ENCODE peak calls at places on chromosomes 6 and 20, in five cellular contexts. One of them, this sample, is unnamed.
A peak's percentile ranks its signal among the peaks of the same experiment; 100 is the strongest.

GRCh38 chr6:44122821-44123220 is 4.4 kb downstream of the MRPL14 start:
- DNase-seq in AG09309: no peak
- DNase-seq in stimulated activated CD4-positive, alpha-beta T cell treated with anti-CD3 and anti-CD28 coated beads, TNF-alpha, amount 100 ng/mL, for 24 hours: no peak
- DNase-seq in endothelial cell: no peak
- DNase-seq in mucosa of descending colon: no peak
- DNase-seq in this sample: no peak

GRCh38 chr20:9302073-9302425 is 212.3 kb upstream of the LAMP5 start:
- DNase-seq in AG09309: no peak
- DNase-seq in stimulated activated CD4-positive, alpha-beta T cell treated with anti-CD3 and anti-CD28 coated beads, TNF-alpha, amount 100 ng/mL, for 24 hours: no peak
- DNase-seq in endothelial cell: no peak
- DNase-seq in mucosa of descending colon: no peak
- DNase-seq in this sample: no peak

GRCh38 chr20:63351811-63352591 is 9.1 kb downstream of the CHRNA4 start:
- DNase-seq in AG09309: no peak
- DNase-seq in stimulated activated CD4-positive, alpha-beta T cell treated with anti-CD3 and anti-CD28 coated beads, TNF-alpha, amount 100 ng/mL, for 24 hours: no peak
- DNase-seq in endothelial cell: no peak
- DNase-seq in mucosa of descending colon: no peak
- DNase-seq in this sample: no peak

GRCh38 chr20:32623667-32624157 is 38.6 kb upstream of the NOL4L start:
- DNase-seq in AG09309: no peak
- DNase-seq in stimulated activated CD4-positive, alpha-beta T cell treated with anti-CD3 and anti-CD28 coated beads, TNF-alpha, amount 100 ng/mL, for 24 hours: no peak
- DNase-seq in endothelial cell: no peak
- DNase-seq in mucosa of descending colon: no peak
- DNase-seq in this sample: no peak

GRCh38 chr6:3264356-3264755 is 5.6 kb downstream of the PSMG4 start:
- DNase-seq in AG09309: no peak
- DNase-seq in stimulated activated CD4-positive, alpha-beta T cell treated with anti-CD3 and anti-CD28 coated beads, TNF-alpha, amount 100 ng/mL, for 24 hours: no peak
- DNase-seq in endothelial cell: no peak
- DNase-seq in mucosa of descending colon: no peak
- DNase-seq in this sample: no peak

GRCh38 chr6:72031471-72031870 is 145.1 kb downstream of the RIMS1 start:
- DNase-seq in AG09309: no peak
- DNase-seq in stimulated activated CD4-positive, alpha-beta T cell treated with anti-CD3 and anti-CD28 coated beads, TNF-alpha, amount 100 ng/mL, for 24 hours: no peak
- DNase-seq in endothelial cell: no peak
- DNase-seq in mucosa of descending colon: no peak
- DNase-seq in this sample: no peak

GRCh38 chr6:131172237-131172636 is 37.0 kb downstream of the AKAP7 start:
- DNase-seq in AG09309: no peak
- DNase-seq in stimulated activated CD4-positive, alpha-beta T cell treated with anti-CD3 and anti-CD28 coated beads, TNF-alpha, amount 100 ng/mL, for 24 hours: no peak
- DNase-seq in endothelial cell: no peak
- DNase-seq in mucosa of descending colon: no peak
- DNase-seq in this sample: no peak

GRCh38 chr6:89067796-89068195 is 12.8 kb upstream of the PNRC1 start:
- DNase-seq in AG09309: no peak
- DNase-seq in stimulated activated CD4-positive, alpha-beta T cell treated with anti-CD3 and anti-CD28 coated beads, TNF-alpha, amount 100 ng/mL, for 24 hours: no peak
- DNase-seq in endothelial cell: no peak
- DNase-seq in mucosa of descending colon: no peak
- DNase-seq in this sample: no peak

GRCh38 chr6:30312266-30312665 is 14.5 kb upstream of the TRIM39 start:
- DNase-seq in AG09309: no peak
- DNase-seq in stimulated activated CD4-positive, alpha-beta T cell treated with anti-CD3 and anti-CD28 coated beads, TNF-alpha, amount 100 ng/mL, for 24 hours: no peak
- DNase-seq in endothelial cell: no peak
- DNase-seq in mucosa of descending colon: no peak
- DNase-seq in this sample: no peak

GRCh38 chr20:37880726-37881591 is 22.0 kb upstream of the VSTM2L start:
- DNase-seq in AG09309: no peak
- DNase-seq in stimulated activated CD4-positive, alpha-beta T cell treated with anti-CD3 and anti-CD28 coated beads, TNF-alpha, amount 100 ng/mL, for 24 hours: no peak
- DNase-seq in endothelial cell: peak; percentile 26
- DNase-seq in mucosa of descending colon: no peak
- DNase-seq in this sample: no peak

GRCh38 chr20:3547906-3548305 is 77.1 kb downstream of the ATRN start:
- DNase-seq in AG09309: no peak
- DNase-seq in stimulated activated CD4-positive, alpha-beta T cell treated with anti-CD3 and anti-CD28 coated beads, TNF-alpha, amount 100 ng/mL, for 24 hours: no peak
- DNase-seq in endothelial cell: no peak
- DNase-seq in mucosa of descending colon: no peak
- DNase-seq in this sample: no peak

GRCh38 chr6:11685411-11686093 is 93.1 kb downstream of the ADTRP start:
- DNase-seq in AG09309: no peak
- DNase-seq in stimulated activated CD4-positive, alpha-beta T cell treated with anti-CD3 and anti-CD28 coated beads, TNF-alpha, amount 100 ng/mL, for 24 hours: no peak
- DNase-seq in endothelial cell: no peak
- DNase-seq in mucosa of descending colon: no peak
- DNase-seq in this sample: no peak

GRCh38 chr6:151089916-151090443 is 149.8 kb upstream of the AKAP12 start:
- DNase-seq in AG09309: no peak
- DNase-seq in stimulated activated CD4-positive, alpha-beta T cell treated with anti-CD3 and anti-CD28 coated beads, TNF-alpha, amount 100 ng/mL, for 24 hours: no peak
- DNase-seq in endothelial cell: no peak
- DNase-seq in mucosa of descending colon: no peak
- DNase-seq in this sample: no peak

GRCh38 chr20:38001173-38001875 is 31.9 kb downstream of the TTI1 start:
- DNase-seq in AG09309: peak; percentile 28
- DNase-seq in stimulated activated CD4-positive, alpha-beta T cell treated with anti-CD3 and anti-CD28 coated beads, TNF-alpha, amount 100 ng/mL, for 24 hours: no peak
- DNase-seq in endothelial cell: no peak
- DNase-seq in mucosa of descending colon: no peak
- DNase-seq in this sample: no peak

GRCh38 chr20:58046311-58046710 is 182.1 kb downstream of the ANKRD60 start:
- DNase-seq in AG09309: no peak
- DNase-seq in stimulated activated CD4-positive, alpha-beta T cell treated with anti-CD3 and anti-CD28 coated beads, TNF-alpha, amount 100 ng/mL, for 24 hours: no peak
- DNase-seq in endothelial cell: no peak
- DNase-seq in mucosa of descending colon: no peak
- DNase-seq in this sample: no peak

GRCh38 chr6:106287215-106287614 is 38.3 kb downstream of the ATG5 start:
- DNase-seq in AG09309: no peak
- DNase-seq in stimulated activated CD4-positive, alpha-beta T cell treated with anti-CD3 and anti-CD28 coated beads, TNF-alpha, amount 100 ng/mL, for 24 hours: no peak
- DNase-seq in endothelial cell: no peak
- DNase-seq in mucosa of descending colon: no peak
- DNase-seq in this sample: no peak

GRCh38 chr6:37763413-37763812 is 56.1 kb upstream of the ZFAND3 start:
- DNase-seq in AG09309: no peak
- DNase-seq in stimulated activated CD4-positive, alpha-beta T cell treated with anti-CD3 and anti-CD28 coated beads, TNF-alpha, amount 100 ng/mL, for 24 hours: no peak
- DNase-seq in endothelial cell: no peak
- DNase-seq in mucosa of descending colon: no peak
- DNase-seq in this sample: no peak

GRCh38 chr6:31978831-31979230 is 3.0 kb upstream of the C4A start:
- DNase-seq in AG09309: no peak
- DNase-seq in stimulated activated CD4-positive, alpha-beta T cell treated with anti-CD3 and anti-CD28 coated beads, TNF-alpha, amount 100 ng/mL, for 24 hours: no peak
- DNase-seq in endothelial cell: no peak
- DNase-seq in mucosa of descending colon: no peak
- DNase-seq in this sample: no peak

GRCh38 chr20:62804632-62805364 is at the start of gene OGFR:
- DNase-seq in AG09309: no peak
- DNase-seq in stimulated activated CD4-positive, alpha-beta T cell treated with anti-CD3 and anti-CD28 coated beads, TNF-alpha, amount 100 ng/mL, for 24 hours: peak; percentile 53
- DNase-seq in endothelial cell: peak; percentile 53
- DNase-seq in mucosa of descending colon: peak; percentile 76
- DNase-seq in this sample: no peak

GRCh38 chr6:44176935-44177509 is 18.4 kb downstream of the CAPN11 start:
- DNase-seq in AG09309: no peak
- DNase-seq in stimulated activated CD4-positive, alpha-beta T cell treated with anti-CD3 and anti-CD28 coated beads, TNF-alpha, amount 100 ng/mL, for 24 hours: no peak
- DNase-seq in endothelial cell: no peak
- DNase-seq in mucosa of descending colon: no peak
- DNase-seq in this sample: peak; percentile 33

GRCh38 chr6:146990284-146990683 is 213.9 kb upstream of the STXBP5 start:
- DNase-seq in AG09309: no peak
- DNase-seq in stimulated activated CD4-positive, alpha-beta T cell treated with anti-CD3 and anti-CD28 coated beads, TNF-alpha, amount 100 ng/mL, for 24 hours: no peak
- DNase-seq in endothelial cell: no peak
- DNase-seq in mucosa of descending colon: no peak
- DNase-seq in this sample: no peak

GRCh38 chr20:50226093-50226974 is 35.7 kb downstream of the CEBPB start:
- DNase-seq in AG09309: no peak
- DNase-seq in stimulated activated CD4-positive, alpha-beta T cell treated with anti-CD3 and anti-CD28 coated beads, TNF-alpha, amount 100 ng/mL, for 24 hours: no peak
- DNase-seq in endothelial cell: no peak
- DNase-seq in mucosa of descending colon: no peak
- DNase-seq in this sample: no peak

GRCh38 chr6:162058281-162058875 is 669.2 kb downstream of the PRKN start:
- DNase-seq in AG09309: no peak
- DNase-seq in stimulated activated CD4-positive, alpha-beta T cell treated with anti-CD3 and anti-CD28 coated beads, TNF-alpha, amount 100 ng/mL, for 24 hours: no peak
- DNase-seq in endothelial cell: no peak
- DNase-seq in mucosa of descending colon: peak; percentile 9
- DNase-seq in this sample: no peak

GRCh38 chr6:143843689-143844405 is 709 bp downstream of the LTV1 start:
- DNase-seq in AG09309: no peak
- DNase-seq in stimulated activated CD4-positive, alpha-beta T cell treated with anti-CD3 and anti-CD28 coated beads, TNF-alpha, amount 100 ng/mL, for 24 hours: no peak
- DNase-seq in endothelial cell: no peak
- DNase-seq in mucosa of descending colon: no peak
- DNase-seq in this sample: no peak

GRCh38 chr6:108119212-108120141 is 44.9 kb upstream of the OSTM1 start:
- DNase-seq in AG09309: no peak
- DNase-seq in stimulated activated CD4-positive, alpha-beta T cell treated with anti-CD3 and anti-CD28 coated beads, TNF-alpha, amount 100 ng/mL, for 24 hours: no peak
- DNase-seq in endothelial cell: no peak
- DNase-seq in mucosa of descending colon: no peak
- DNase-seq in this sample: no peak

GRCh38 chr6:38155144-38155543 is 335.6 kb downstream of the ZFAND3 start:
- DNase-seq in AG09309: no peak
- DNase-seq in stimulated activated CD4-positive, alpha-beta T cell treated with anti-CD3 and anti-CD28 coated beads, TNF-alpha, amount 100 ng/mL, for 24 hours: no peak
- DNase-seq in endothelial cell: peak; percentile 45
- DNase-seq in mucosa of descending colon: no peak
- DNase-seq in this sample: no peak

GRCh38 chr6:89834884-89835792 is 5.5 kb downstream of the CASP8AP2 start:
- DNase-seq in AG09309: no peak
- DNase-seq in stimulated activated CD4-positive, alpha-beta T cell treated with anti-CD3 and anti-CD28 coated beads, TNF-alpha, amount 100 ng/mL, for 24 hours: no peak
- DNase-seq in endothelial cell: no peak
- DNase-seq in mucosa of descending colon: no peak
- DNase-seq in this sample: peak; percentile 83

GRCh38 chr20:34390769-34391447 is 27.8 kb downstream of the ITCH start:
- DNase-seq in AG09309: peak; percentile 72
- DNase-seq in stimulated activated CD4-positive, alpha-beta T cell treated with anti-CD3 and anti-CD28 coated beads, TNF-alpha, amount 100 ng/mL, for 24 hours: no peak
- DNase-seq in endothelial cell: no peak
- DNase-seq in mucosa of descending colon: peak; percentile 43
- DNase-seq in this sample: no peak

GRCh38 chr6:108562503-108562993 is 1.8 kb downstream of the FOXO3 start:
- DNase-seq in AG09309: no peak
- DNase-seq in stimulated activated CD4-positive, alpha-beta T cell treated with anti-CD3 and anti-CD28 coated beads, TNF-alpha, amount 100 ng/mL, for 24 hours: no peak
- DNase-seq in endothelial cell: peak; percentile 63
- DNase-seq in mucosa of descending colon: peak; percentile 72
- DNase-seq in this sample: no peak

GRCh38 chr6:73951186-73951585 is 255.2 kb downstream of the CD109 start:
- DNase-seq in AG09309: no peak
- DNase-seq in stimulated activated CD4-positive, alpha-beta T cell treated with anti-CD3 and anti-CD28 coated beads, TNF-alpha, amount 100 ng/mL, for 24 hours: no peak
- DNase-seq in endothelial cell: no peak
- DNase-seq in mucosa of descending colon: no peak
- DNase-seq in this sample: no peak

GRCh38 chr6:143471822-143472221 is 21.2 kb downstream of the PEX3 start:
- DNase-seq in AG09309: no peak
- DNase-seq in stimulated activated CD4-positive, alpha-beta T cell treated with anti-CD3 and anti-CD28 coated beads, TNF-alpha, amount 100 ng/mL, for 24 hours: no peak
- DNase-seq in endothelial cell: no peak
- DNase-seq in mucosa of descending colon: no peak
- DNase-seq in this sample: no peak

GRCh38 chr20:50312682-50313187 is 122.1 kb downstream of the CEBPB start:
- DNase-seq in AG09309: no peak
- DNase-seq in stimulated activated CD4-positive, alpha-beta T cell treated with anti-CD3 and anti-CD28 coated beads, TNF-alpha, amount 100 ng/mL, for 24 hours: no peak
- DNase-seq in endothelial cell: no peak
- DNase-seq in mucosa of descending colon: peak; percentile 51
- DNase-seq in this sample: no peak

This sample was measured in GM12864.